ENCODE peak calls at places on chromosomes 13 and 19, in seven cellular contexts. W is Calu3, Q is H1, H is GM06990, P is DMS53, A is BE2C, N is T-helper 17 cell. Y is an unnamed sample.

GRCh38 chr13:31029129-31029528 is 96.7 kb downstream of the TEX26 start:
- DNase-seq in W (no peak), Q (no peak), H (no peak), P (peak; percentile 34), A (peak; percentile 92), N (no peak), Y (no peak)

GRCh38 chr19:12770922-12771321 is 4.4 kb downstream of the HOOK2 start:
- DNase-seq in W (no peak), Q (no peak), H (no peak), P (no peak), A (no peak), N (no peak), Y (no peak)

GRCh38 chr19:49579947-49580263 is 451 bp downstream of the NOSIP start:
- DNase-seq in W (no peak), Q (no peak), H (no peak), P (no peak), A (no peak), N (no peak), Y (no peak)

GRCh38 chr13:109835321-109835720 is 48.9 kb upstream of the IRS2 start:
- DNase-seq in W (no peak), Q (no peak), H (no peak), P (no peak), A (no peak), N (no peak), Y (no peak)

GRCh38 chr19:10006335-10006708 is 4.0 kb downstream of the COL5A3 start:
- DNase-seq in W (no peak), Q (no peak), H (no peak), P (no peak), A (no peak), N (no peak), Y (peak; percentile 54)

GRCh38 chr13:111865826-111866225 is 201.1 kb upstream of the SOX1 start:
- DNase-seq in W (no peak), Q (no peak), H (no peak), P (no peak), A (no peak), N (no peak), Y (no peak)

GRCh38 chr13:42272776-42273175 is 824 bp downstream of the AKAP11 start:
- DNase-seq in W (no peak), Q (no peak), H (no peak), P (no peak), A (no peak), N (no peak), Y (no peak)

GRCh38 chr19:10145031-10145430 is 25.3 kb upstream of the EIF3G start:
- DNase-seq in W (no peak), Q (no peak), H (no peak), P (no peak), A (no peak), N (no peak), Y (no peak)

GRCh38 chr19:47275866-47276461 is 1.3 kb downstream of the INAFM1 start:
- DNase-seq in W (no peak), Q (no peak), H (no peak), P (no peak), A (peak; percentile 35), N (no peak), Y (no peak)

GRCh38 chr19:54439174-54439851 is 9.7 kb upstream of the LENG8 start:
- DNase-seq in W (peak; percentile 67), Q (no peak), H (no peak), P (peak; percentile 49), A (peak; percentile 66), N (no peak), Y (peak; percentile 62)

GRCh38 chr19:9819590-9819898 is 665 bp upstream of the FBXL12 start:
- DNase-seq in W (no peak), Q (no peak), H (no peak), P (no peak), A (no peak), N (no peak), Y (no peak)

GRCh38 chr13:111401755-111402154 is 81.3 kb downstream of the TEX29 start:
- DNase-seq in W (no peak), Q (no peak), H (no peak), P (no peak), A (no peak), N (no peak), Y (no peak)

GRCh38 chr19:38441660-38442348 is 8.3 kb downstream of the RYR1 start:
- DNase-seq in W (no peak), Q (no peak), H (no peak), P (peak; percentile 35), A (no peak), N (no peak), Y (peak; percentile 43)

GRCh38 chr19:29467824-29468401 is 57.9 kb upstream of the VSTM2B start:
- DNase-seq in W (peak; percentile 40), Q (no peak), H (no peak), P (peak; percentile 72), A (peak; percentile 28), N (no peak), Y (peak; percentile 56)

GRCh38 chr13:19267746-19268145 is 86.1 kb upstream of the TUBA3C start:
- DNase-seq in W (no peak), Q (no peak), H (no peak), P (no peak), A (no peak), N (no peak), Y (no peak)

GRCh38 chr13:47680752-47681151 is 320.3 kb downstream of the SUCLA2 start:
- DNase-seq in W (no peak), Q (no peak), H (no peak), P (peak; percentile 3), A (no peak), N (no peak), Y (no peak)

GRCh38 chr19:10450853-10451609 is 30.7 kb downstream of the PDE4A start:
- DNase-seq in W (no peak), Q (peak; percentile 31), H (no peak), P (no peak), A (peak; percentile 71), N (no peak), Y (peak; percentile 33)

GRCh38 chr19:18500820-18501219 is 21.1 kb downstream of the ELL start:
- DNase-seq in W (no peak), Q (no peak), H (no peak), P (no peak), A (no peak), N (no peak), Y (no peak)

GRCh38 chr13:50713849-50714248 is 129.6 kb downstream of the DLEU7 start:
- DNase-seq in W (no peak), Q (no peak), H (peak; percentile 13), P (no peak), A (no peak), N (no peak), Y (peak; percentile 41)

GRCh38 chr19:45768644-45769053 is 403 bp downstream of the SIX5 start:
- DNase-seq in W (peak; percentile 70), Q (no peak), H (no peak), P (peak; percentile 83), A (no peak), N (no peak), Y (peak; percentile 49)

GRCh38 chr19:40771101-40771539 is 4.2 kb upstream of the MIA start:
- DNase-seq in W (no peak), Q (no peak), H (no peak), P (peak; percentile 59), A (peak; percentile 26), N (no peak), Y (no peak)

Y was measured in activated CD8-positive, alpha-beta T cell treated with anti-CD3 and anti-CD28 coated beads for 36 hours.